ENCODE peak calls at places on chromosomes 1 and 21, in five cellular contexts. C, R, I, M and H are unnamed samples.

GRCh38 chr1:119139393-119139792 is 1.1 kb downstream of the WARS2 start:
- DNase-seq in M (no peak), C (no peak), I (no peak), R (no peak), H (no peak)

GRCh38 chr1:160486453-160486852 is 36.6 kb downstream of the SLAMF6 start:
- DNase-seq in C (no peak), I (no peak), R (no peak), M (no peak), H (no peak)

GRCh38 chr21:46369520-46370235 is 45.7 kb downstream of the PCNT start:
- DNase-seq in M (no peak), I (no peak), R (no peak), C (no peak), H (no peak)

GRCh38 chr1:29461115-29461739 is 224.9 kb downstream of the PTPRU start:
- DNase-seq in C (no peak), I (no peak), R (no peak), M (no peak), H (no peak)

GRCh38 chr1:94738371-94738770 is 81.8 kb upstream of the SLC44A3 start:
- DNase-seq in M (no peak), R (peak; percentile 61), C (no peak), I (no peak), H (no peak)

GRCh38 chr1:225596152-225596551 is 56.8 kb downstream of the ENAH start:
- DNase-seq in C (no peak), M (no peak), I (no peak), R (no peak), H (no peak)

GRCh38 chr1:201724760-201725105 is 104.2 kb upstream of the IPO9 start:
- DNase-seq in R (no peak), I (no peak), C (no peak), M (no peak), H (no peak)

GRCh38 chr1:6075747-6076146 is 30.1 kb downstream of the KCNAB2 start:
- DNase-seq in M (no peak), R (no peak), I (no peak), C (no peak), H (no peak)

GRCh38 chr1:53381790-53382401 is 54.0 kb upstream of the LRP8 start:
- DNase-seq in M (no peak), C (no peak), R (peak; percentile 54), I (no peak), H (no peak)

GRCh38 chr1:12521096-12521495 is 96.9 kb downstream of the DHRS3 start:
- DNase-seq in M (no peak), I (no peak), R (no peak), C (no peak), H (no peak)

GRCh38 chr1:174769961-174770549 is 229.7 kb upstream of the CACYBP start:
- DNase-seq in I (no peak), M (no peak), C (no peak), R (peak; percentile 54), H (no peak)

GRCh38 chr1:227914801-227915563 is 32.8 kb downstream of the WNT9A start:
- DNase-seq in I (no peak), R (no peak), C (no peak), M (no peak), H (no peak)

GRCh38 chr1:12180315-12180714 is 13.5 kb downstream of the TNFRSF1B start:
- DNase-seq in M (peak; percentile 69), I (peak; percentile 64), R (no peak), C (no peak), H (peak; percentile 66)

GRCh38 chr1:44270666-44271628 is 57.7 kb downstream of the DMAP1 start:
- DNase-seq in R (no peak), C (no peak), I (no peak), M (no peak), H (no peak)

GRCh38 chr1:15702722-15703550 is 18.8 kb downstream of the PLEKHM2 start:
- DNase-seq in C (no peak), M (no peak), I (no peak), R (no peak), H (peak; percentile 57)

GRCh38 chr1:76690784-76691183 is 176.5 kb upstream of the ST6GALNAC5 start:
- DNase-seq in I (no peak), M (no peak), R (no peak), C (no peak), H (no peak)

GRCh38 chr1:117565745-117566455 is 39.9 kb upstream of the TENT5C start:
- DNase-seq in R (no peak), M (no peak), I (no peak), C (peak; percentile 36), H (no peak)

GRCh38 chr1:52022133-52022532 is 11.5 kb downstream of the KTI12 start:
- DNase-seq in C (no peak), M (no peak), R (no peak), I (no peak), H (no peak)

GRCh38 chr1:183246436-183246835 is 60.4 kb downstream of the LAMC2 start:
- DNase-seq in C (no peak), R (no peak), M (no peak), I (no peak), H (no peak)

GRCh38 chr1:159952932-159953331 is 1.1 kb downstream of the SLAMF9 start:
- DNase-seq in I (no peak), M (no peak), R (no peak), C (no peak), H (no peak)

GRCh38 chr1:47416319-47417128 is 439 bp downstream of the FOXE3 start:
- DNase-seq in C (no peak), M (no peak), R (no peak), I (no peak), H (no peak)

GRCh38 chr21:36359185-36359584 is 26.0 kb upstream of the CHAF1B start:
- DNase-seq in M (no peak), R (no peak), C (no peak), I (no peak), H (no peak)

GRCh38 chr1:241603626-241604337 is 36.4 kb downstream of the CHML start:
- DNase-seq in C (no peak), I (no peak), R (no peak), M (no peak), H (no peak)

GRCh38 chr1:91006113-91006908 is 15.5 kb downstream of the ZNF644 start:
- DNase-seq in C (no peak), R (no peak), M (no peak), I (no peak), H (no peak)

GRCh38 chr1:54254055-54254454 is 54.1 kb downstream of the MRPL37 start:
- DNase-seq in R (peak; percentile 8), M (no peak), I (no peak), C (no peak), H (peak; percentile 44)

GRCh38 chr1:114458208-114458777 is 52.7 kb downstream of the TRIM33 start:
- DNase-seq in R (peak; percentile 44), C (no peak), M (no peak), I (no peak), H (no peak)